ENCODE peak calls at places on chromosomes 11 and 22, in four cellular contexts. J is GM12891, L is GM12878, W is K562. B is an unnamed sample.

GRCh38 chr11:14022251-14022650 is 59.7 kb downstream of the SPON1 start:
- DNase-seq in J (no peak), W (no peak), L (no peak), B (no peak)

GRCh38 chr11:45161252-45162063 is 15.0 kb downstream of the PRDM11 start:
- DNase-seq in W (no peak), J (no peak), L (no peak), B (no peak)

GRCh38 chr22:29172216-29172615 is 33.5 kb upstream of the EMID1 start:
- DNase-seq in L (no peak), J (no peak), W (no peak), B (no peak)

GRCh38 chr11:63839508-63840355 is 822 bp downstream of the MARK2 start:
- DNase-seq in L (no peak), W (peak), J (no peak), B (peak)

GRCh38 chr11:34650528-34650927 is 29.6 kb downstream of the EHF start:
- DNase-seq in L (peak), W (no peak), J (peak), B (peak)

GRCh38 chr11:35304393-35304790 is 115.0 kb downstream of the SLC1A2 start:
- DNase-seq in J (no peak), L (no peak), W (no peak), B (peak)

GRCh38 chr11:115178705-115179104 is 325.5 kb downstream of the CADM1 start:
- DNase-seq in W (no peak), L (no peak), J (no peak), B (no peak)

GRCh38 chr11:3206128-3206921 is 12.3 kb downstream of the MRGPRG start:
- DNase-seq in W (no peak), J (no peak), L (no peak), B (no peak)

GRCh38 chr11:67032830-67033555 is 10.1 kb downstream of the SYT12 start:
- DNase-seq in L (no peak), W (no peak), J (no peak), B (no peak)

GRCh38 chr11:67082071-67082791 is 25.6 kb downstream of the RHOD start:
- DNase-seq in W (peak), J (no peak), L (no peak), B (peak)

GRCh38 chr11:27963370-27963769 is 144.6 kb downstream of the KIF18A start:
- DNase-seq in L (no peak), J (no peak), W (no peak), B (no peak)

GRCh38 chr11:59523541-59523940 is 12.2 kb downstream of the OR4D9 start:
- DNase-seq in L (no peak), J (no peak), W (no peak), B (no peak)
- TF ChIP-seq SPI1 in L (no peak), J (no peak), W (no peak), B (no peak)

GRCh38 chr11:16252373-16252772 is 104.0 kb downstream of the SOX6 start:
- DNase-seq in L (no peak), W (no peak), J (no peak), B (no peak)
- TF ChIP-seq SPI1 in L (no peak), W (no peak), J (no peak), B (no peak)

GRCh38 chr22:23386822-23387580 is 193.1 kb downstream of the IGLL1 start:
- DNase-seq in W (no peak), J (no peak), L (no peak), B (no peak)
- TF ChIP-seq SPI1 in W (no peak), J (no peak), L (no peak), B (no peak)

GRCh38 chr11:65355776-65356393 is 1.3 kb downstream of the TIGD3 start:
- DNase-seq in J (no peak), L (no peak), W (no peak), B (no peak)
- TF ChIP-seq SPI1 in J (no peak), L (no peak), W (no peak), B (no peak)

DNA sequence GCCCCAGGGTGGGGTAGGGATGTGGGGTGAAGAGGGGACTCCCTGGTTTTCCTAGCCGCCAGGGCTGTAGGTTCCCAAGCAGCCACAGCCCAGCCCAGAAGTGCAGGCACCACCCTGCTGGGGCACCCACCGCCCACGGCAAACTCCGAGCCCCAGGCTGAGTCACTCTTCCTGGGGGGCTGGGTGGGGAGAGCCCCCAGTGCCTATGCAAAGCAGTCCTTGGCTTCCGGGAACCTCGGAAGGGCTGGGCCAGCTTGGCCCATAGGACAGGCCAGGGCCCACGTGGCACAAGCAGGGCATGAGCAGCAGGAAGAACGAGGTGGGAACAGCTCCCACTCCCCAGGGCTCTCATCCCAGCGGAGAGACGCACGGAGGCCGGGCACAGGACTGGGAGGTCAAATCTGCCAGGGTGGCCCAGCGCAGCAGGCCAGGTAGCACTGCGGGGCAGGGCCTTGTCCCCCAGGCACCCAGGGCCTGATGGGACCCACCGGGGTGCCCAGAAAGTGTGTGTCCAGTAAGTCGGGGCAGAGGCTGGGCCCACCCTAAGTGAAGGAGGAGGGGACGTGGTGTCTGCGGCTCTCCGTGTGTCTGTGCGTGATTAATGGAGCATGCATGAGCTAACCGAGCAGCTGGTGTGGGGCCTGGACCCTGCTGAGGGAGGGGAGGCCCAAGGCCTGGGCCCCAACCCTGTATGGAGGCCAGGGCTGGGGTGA is 4.6 kb upstream of the IL17REL start:
- DNase-seq in L (peak), W (no peak), J (no peak), B (no peak)
- TF ChIP-seq SPI1 in L (no peak), W (no peak), J (no peak), B (no peak)

DNA sequence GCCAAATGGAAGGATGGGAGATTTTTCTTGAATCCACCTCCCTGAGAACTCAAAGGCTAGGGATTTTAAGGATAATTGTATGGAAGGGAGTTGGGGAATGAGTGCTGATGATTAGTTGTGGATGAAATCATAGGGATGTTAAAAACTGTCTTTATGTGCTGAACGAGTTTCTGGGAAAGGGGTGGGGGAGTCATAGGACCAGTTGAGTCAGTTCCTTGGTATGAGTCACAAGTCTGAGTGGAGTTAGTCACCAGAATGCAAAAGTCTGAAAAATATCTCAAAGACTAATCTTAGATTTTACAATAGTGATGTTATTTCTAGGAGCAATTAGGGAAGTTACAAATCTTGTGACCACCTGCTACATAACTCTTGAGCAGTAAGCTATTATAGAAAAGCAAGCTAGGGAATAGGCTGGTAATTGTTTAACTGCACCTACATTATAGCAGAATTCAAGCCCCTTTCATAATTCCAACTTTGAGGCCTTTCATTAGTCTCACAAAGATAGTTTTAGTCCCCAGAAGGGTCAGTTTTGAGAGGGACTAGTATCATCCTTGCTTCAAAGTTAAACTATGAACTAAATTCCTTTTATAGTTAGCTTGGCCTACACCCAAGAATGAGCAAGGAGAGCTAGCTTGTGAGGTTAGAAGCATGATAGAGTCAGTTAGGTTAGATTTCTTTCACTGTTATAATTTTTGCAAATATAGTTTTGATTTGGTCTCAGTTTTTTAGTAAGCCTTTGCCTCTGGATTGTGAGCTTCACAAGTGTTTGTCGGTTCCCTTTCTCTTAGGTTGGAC is 668.0 kb downstream of the ETS1 start:
- DNase-seq in L (no peak), W (no peak), J (no peak), B (peak)
- TF ChIP-seq SPI1 in L (no peak), W (no peak), J (no peak), B (no peak)

DNA sequence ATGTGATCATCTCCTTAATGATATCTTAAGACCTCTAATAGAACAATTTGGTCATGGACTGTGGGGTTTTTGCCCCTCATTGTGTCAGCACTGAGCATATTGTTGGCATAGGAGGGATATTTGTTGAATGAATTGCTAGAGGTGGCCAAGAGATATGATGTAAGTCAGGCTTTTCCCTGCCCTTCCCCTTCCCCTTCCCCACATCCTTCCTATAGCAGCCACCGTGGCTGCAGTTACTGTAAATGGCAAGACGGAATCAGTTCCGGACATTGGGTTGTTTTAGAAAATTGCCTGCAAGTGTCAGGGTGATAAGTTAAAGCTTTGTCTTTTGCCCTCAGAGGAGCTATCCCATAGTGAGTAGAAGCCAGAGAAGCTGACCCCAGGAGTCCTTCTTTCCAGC is 23.0 kb downstream of the LIMK2 start:
- DNase-seq in W (no peak), J (no peak), L (no peak), B (no peak)
- TF ChIP-seq SPI1 in W (no peak), J (no peak), L (no peak), B (no peak)

GRCh38 chr11:85844439-85845051 is 10.6 kb upstream of the CCDC83 start:
- DNase-seq in L (no peak), W (no peak), J (no peak), B (no peak)
- TF ChIP-seq SPI1 in L (no peak), W (no peak), J (no peak), B (no peak)

GRCh38 chr22:46007848-46008261 is 30.9 kb upstream of the WNT7B start:
- DNase-seq in W (no peak), L (no peak), J (no peak), B (no peak)
- TF ChIP-seq SPI1 in W (no peak), L (no peak), J (no peak), B (no peak)